ENCODE peak calls at places on chromosomes 1 and 21, in nine cellular contexts. S, Z, K, E, W, F, M, U and P are unnamed samples.

GRCh38 chr1:91752324-91752723 is 133.6 kb downstream of the TGFBR3 start:
- DNase-seq in K (no peak), F (no peak), Z (no peak), W (no peak), U (no peak), E (no peak), M (no peak), S (no peak), P (no peak)

GRCh38 chr1:192546596-192547199 is 28.9 kb upstream of the RGS1 start:
- DNase-seq in W (no peak), F (no peak), M (no peak), S (no peak), Z (no peak), E (no peak), U (no peak), K (no peak), P (no peak)

GRCh38 chr1:11837767-11838348 is 9.7 kb downstream of the NPPA start:
- DNase-seq in K (no peak), S (no peak), E (no peak), U (no peak), Z (no peak), W (no peak), F (no peak), M (no peak), P (no peak)

GRCh38 chr1:51610637-51611036 is 6.3 kb upstream of the OSBPL9 start:
- DNase-seq in K (no peak), Z (no peak), S (no peak), F (no peak), E (no peak), M (no peak), W (no peak), U (no peak), P (no peak)

GRCh38 chr1:916173-917075 is 7.3 kb upstream of the SAMD11 start:
- DNase-seq in K (no peak), Z (no peak), E (no peak), W (no peak), F (no peak), M (peak), U (no peak), S (peak), P (no peak)

GRCh38 chr1:19437911-19438310 is 47.4 kb downstream of the CAPZB start:
- DNase-seq in F (no peak), W (no peak), U (no peak), S (no peak), Z (no peak), E (no peak), M (peak), K (no peak), P (no peak)

GRCh38 chr21:15444118-15444960 is 285.4 kb upstream of the USP25 start:
- DNase-seq in K (no peak), S (no peak), F (no peak), E (no peak), U (no peak), M (no peak), W (no peak), Z (no peak), P (no peak)

GRCh38 chr1:85048296-85049064 is at the start of gene MCOLN3:
- DNase-seq in M (peak), Z (peak), E (peak), F (no peak), W (peak), S (peak), K (peak), U (peak), P (peak)

GRCh38 chr1:61605607-61606321 is 119.2 kb downstream of the TM2D1 start:
- DNase-seq in S (no peak), Z (no peak), M (no peak), K (no peak), E (peak), W (no peak), U (no peak), F (no peak), P (no peak)

GRCh38 chr1:165218666-165219065 is 137.8 kb downstream of the LMX1A start:
- DNase-seq in K (no peak), W (no peak), S (no peak), Z (no peak), E (no peak), U (no peak), M (no peak), F (no peak), P (no peak)

GRCh38 chr1:13981142-13981541 is 281.2 kb downstream of the PRDM2 start:
- DNase-seq in S (no peak), Z (no peak), W (no peak), E (no peak), K (no peak), U (no peak), F (no peak), M (no peak), P (no peak)

GRCh38 chr21:44416193-44416592 is 39.1 kb upstream of the LRRC3 start:
- DNase-seq in F (no peak), S (no peak), E (no peak), M (no peak), Z (peak), U (no peak), W (no peak), K (no peak), P (no peak)